ENCODE peak calls at places on chromosomes 5 and 9, in four cellular contexts. L, O, Y and Q are unnamed samples.

GRCh38 chr5:91288117-91288516 is 95.0 kb downstream of the ARRDC3 start:
- DNase-seq in L (no peak), Y (no peak), O (peak), Q (peak)

GRCh38 chr9:81028504-81028903 is 660.8 kb downstream of the TLE1 start:
- DNase-seq in L (no peak), O (peak), Y (no peak), Q (peak)

GRCh38 chr5:67770431-67771025 is 445.0 kb upstream of the PIK3R1 start:
- DNase-seq in Y (no peak), L (no peak), O (no peak), Q (no peak)

GRCh38 chr9:137041134-137041533 is 4.8 kb downstream of the NPDC1 start:
- DNase-seq in L (no peak), Y (no peak), O (no peak), Q (no peak)

GRCh38 chr9:98271479-98271878 is 16.0 kb upstream of the TBC1D2 start:
- DNase-seq in L (no peak), Y (no peak), O (no peak), Q (no peak)

GRCh38 chr5:112951124-112951702 is 25.4 kb upstream of the DCP2 start:
- DNase-seq in L (no peak), Y (no peak), O (no peak), Q (no peak)

GRCh38 chr5:74919487-74919886 is 53.3 kb upstream of the FAM169A start:
- DNase-seq in O (no peak), L (no peak), Y (no peak), Q (peak)

GRCh38 chr5:37738057-37738691 is 101.7 kb downstream of the GDNF start:
- DNase-seq in L (no peak), O (peak), Y (no peak), Q (peak)

GRCh38 chr5:173175523-173175922 is 31.2 kb downstream of the BNIP1 start:
- DNase-seq in Y (no peak), L (no peak), O (no peak), Q (no peak)

GRCh38 chr9:107905313-107906027 is 415.9 kb upstream of the KLF4 start:
- DNase-seq in O (no peak), Y (no peak), L (no peak), Q (no peak)

GRCh38 chr9:126638571-126639132 is 24.9 kb downstream of the LMX1B start:
- DNase-seq in L (no peak), Y (no peak), O (no peak), Q (no peak)

GRCh38 chr5:1648806-1649205 is 125.0 kb upstream of the LPCAT1 start:
- DNase-seq in O (peak), L (no peak), Y (no peak), Q (peak)

GRCh38 chr5:113678924-113679575 is 165.6 kb downstream of the YTHDC2 start:
- DNase-seq in L (no peak), O (no peak), Y (no peak), Q (no peak)

GRCh38 chr9:18587988-18588387 is 114.0 kb downstream of the ADAMTSL1 start:
- DNase-seq in L (no peak), Y (no peak), O (no peak), Q (no peak)

DNA sequence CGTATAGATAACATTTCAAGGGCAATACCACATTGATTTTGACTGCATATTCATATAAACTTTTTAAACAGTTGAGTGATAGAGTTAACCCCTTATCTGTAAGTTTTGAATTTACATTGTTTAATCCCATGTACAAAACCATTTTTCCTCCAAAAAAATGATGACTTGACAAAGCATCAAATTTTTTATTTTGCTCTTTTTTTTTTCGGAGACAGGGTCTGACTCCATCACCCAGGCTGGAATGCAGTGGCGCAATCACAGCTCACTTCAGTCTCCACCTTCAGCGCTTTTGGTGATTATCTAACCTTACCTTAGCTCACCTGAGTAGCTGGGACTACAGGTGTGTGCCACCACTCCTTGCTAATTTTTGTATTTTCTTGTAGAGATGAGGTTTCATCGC is 1670.1 kb upstream of the CDH9 start:
- DNase-seq in Y (no peak), L (no peak), O (no peak), Q (no peak)
- H3K4me3 ChIP-seq in Y (no peak), L (no peak), O (no peak), Q (no peak)

GRCh38 chr5:72559866-72560766 is 52.9 kb upstream of the ZNF366 start:
- DNase-seq in O (no peak), L (no peak), Y (no peak), Q (peak)

GRCh38 chr5:72562717-72563116 is 55.5 kb upstream of the ZNF366 start:
- DNase-seq in L (no peak), Y (no peak), O (no peak), Q (no peak)

GRCh38 chr5:72557576-72558336 is 50.5 kb upstream of the ZNF366 start:
- DNase-seq in Y (no peak), L (no peak), O (no peak), Q (no peak)

GRCh38 chr5:72558383-72558782 is 51.2 kb upstream of the ZNF366 start:
- DNase-seq in O (no peak), L (no peak), Y (no peak), Q (no peak)

GRCh38 chr5:72561407-72561972 is 54.3 kb upstream of the ZNF366 start:
- DNase-seq in Y (no peak), O (no peak), L (no peak), Q (no peak)
- TF ChIP-seq CTCF in Y (no peak), O (no peak), L (no peak), Q (no peak)

GRCh38 chr5:35853652-35854051 is 3.0 kb upstream of the IL7R start:
- DNase-seq in L (no peak), Y (no peak), O (no peak), Q (no peak)

GRCh38 chr5:35851282-35851681 is 5.4 kb upstream of the IL7R start:
- DNase-seq in Y (no peak), L (no peak), O (no peak), Q (no peak)

GRCh38 chr5:35854248-35854647 is 2.4 kb upstream of the IL7R start:
- DNase-seq in Y (no peak), L (no peak), O (no peak), Q (no peak)

GRCh38 chr5:35849850-35850249 is 6.8 kb upstream of the IL7R start:
- DNase-seq in Y (no peak), O (no peak), L (no peak), Q (no peak)

GRCh38 chr5:35852084-35852734 is 4.5 kb upstream of the IL7R start:
- DNase-seq in Y (no peak), L (no peak), O (no peak), Q (no peak)
- H3K4me3 ChIP-seq in Y (no peak), L (no peak), O (no peak), Q (no peak)

GRCh38 chr5:7686794-7687193 is 164.1 kb downstream of the CFAP90 start:
- DNase-seq in L (no peak), O (no peak), Y (no peak), Q (no peak)
- TF ChIP-seq CTCF in L (no peak), O (no peak), Y (no peak), Q (no peak)

GRCh38 chr9:6417186-6417585 is 4.2 kb downstream of the UHRF2 start:
- DNase-seq in Y (no peak), L (no peak), O (no peak), Q (no peak)

GRCh38 chr9:6414291-6414690 is 1.3 kb downstream of the UHRF2 start:
- DNase-seq in Y (no peak), O (peak), L (no peak), Q (peak)

GRCh38 chr9:6415266-6415665 is 2.3 kb downstream of the UHRF2 start:
- DNase-seq in Y (no peak), L (no peak), O (no peak), Q (no peak)

GRCh38 chr9:6413365-6414263 is 615 bp downstream of the UHRF2 start:
- DNase-seq in Y (peak), L (peak), O (no peak), Q (peak)

GRCh38 chr9:6418764-6419163 is 5.8 kb downstream of the UHRF2 start:
- DNase-seq in Y (no peak), L (no peak), O (no peak), Q (no peak)
- H3K4me3 ChIP-seq in Y (no peak), L (no peak), O (no peak), Q (no peak)

GRCh38 chr9:33220681-33221567 is 19.0 kb upstream of the SPINK4 start:
- DNase-seq in L (no peak), O (no peak), Y (no peak), Q (no peak)

GRCh38 chr9:33225319-33226152 is 14.4 kb upstream of the SPINK4 start:
- DNase-seq in L (peak), O (peak), Y (peak), Q (peak)

GRCh38 chr9:33221568-33221884 is 18.4 kb upstream of the SPINK4 start:
- DNase-seq in L (no peak), O (no peak), Y (no peak), Q (no peak)

GRCh38 chr9:33222031-33222430 is 17.9 kb upstream of the SPINK4 start:
- DNase-seq in Y (no peak), L (no peak), O (no peak), Q (no peak)

GRCh38 chr9:33223696-33224095 is 16.3 kb upstream of the SPINK4 start:
- DNase-seq in L (no peak), O (no peak), Y (no peak), Q (no peak)
- TF ChIP-seq CTCF in L (no peak), O (peak), Y (no peak), Q (peak)

GRCh38 chr5:54205918-54206317 is 104.5 kb downstream of the ARL15 start:
- DNase-seq in L (no peak), O (no peak), Y (no peak), Q (no peak)
- H3K4me3 ChIP-seq in L (no peak), O (no peak), Y (no peak), Q (no peak)